ENCODE peak calls at places on chromosomes 11 and 22, in eight cellular contexts. One of them, this sample, is unnamed.

GRCh38 chr11:69445131-69445470 is 36.4 kb upstream of the LINC01488 start:
- DNase-seq in neuronal stem cell: no peak
- DNase-seq in epithelial cell of esophagus: no peak
- DNase-seq in GM12865: no peak
- DNase-seq in K562: no peak
- DNase-seq in lower leg skin: no peak
- DNase-seq in OCI-LY7: no peak
- DNase-seq in AG04450: no peak
- DNase-seq in this sample: no peak

GRCh38 chr11:116461789-116462188 is 311.0 kb downstream of the BUD13 start:
- DNase-seq in neuronal stem cell: no peak
- DNase-seq in epithelial cell of esophagus: no peak
- DNase-seq in GM12865: no peak
- DNase-seq in K562: no peak
- DNase-seq in lower leg skin: no peak
- DNase-seq in OCI-LY7: no peak
- DNase-seq in AG04450: no peak
- DNase-seq in this sample: no peak

GRCh38 chr11:134266841-134267251 is 9.3 kb upstream of the GLB1L3 start:
- DNase-seq in neuronal stem cell: no peak
- DNase-seq in epithelial cell of esophagus: peak; percentile 99
- DNase-seq in GM12865: no peak
- DNase-seq in K562: no peak
- DNase-seq in lower leg skin: peak; percentile 52
- DNase-seq in OCI-LY7: no peak
- DNase-seq in AG04450: peak; percentile 47
- DNase-seq in this sample: no peak

GRCh38 chr11:10898763-10899541 is 41.1 kb upstream of the ZBED5 start:
- DNase-seq in neuronal stem cell: no peak
- DNase-seq in epithelial cell of esophagus: no peak
- DNase-seq in GM12865: no peak
- DNase-seq in K562: peak; percentile 46
- DNase-seq in lower leg skin: no peak
- DNase-seq in OCI-LY7: no peak
- DNase-seq in AG04450: no peak
- DNase-seq in this sample: no peak

GRCh38 chr22:33565580-33565995 is 354.7 kb downstream of the LARGE1 start:
- DNase-seq in neuronal stem cell: no peak
- DNase-seq in epithelial cell of esophagus: no peak
- DNase-seq in GM12865: peak; percentile 82
- DNase-seq in K562: no peak
- DNase-seq in lower leg skin: no peak
- DNase-seq in OCI-LY7: no peak
- DNase-seq in AG04450: no peak
- DNase-seq in this sample: peak; percentile 26

GRCh38 chr11:110198031-110198729 is 98.2 kb downstream of the RDX start:
- DNase-seq in neuronal stem cell: no peak
- DNase-seq in epithelial cell of esophagus: peak; percentile 38
- DNase-seq in GM12865: no peak
- DNase-seq in K562: no peak
- DNase-seq in lower leg skin: no peak
- DNase-seq in OCI-LY7: no peak
- DNase-seq in AG04450: no peak
- DNase-seq in this sample: no peak

GRCh38 chr11:62875698-62876483 is 4.8 kb upstream of the SLC3A2 start:
- DNase-seq in neuronal stem cell: no peak
- DNase-seq in epithelial cell of esophagus: no peak
- DNase-seq in GM12865: no peak
- DNase-seq in K562: no peak
- DNase-seq in lower leg skin: no peak
- DNase-seq in OCI-LY7: no peak
- DNase-seq in AG04450: no peak
- DNase-seq in this sample: peak; percentile 40

GRCh38 chr11:925496-926301 is at the start of gene AP2A2:
- DNase-seq in neuronal stem cell: peak; percentile 90
- DNase-seq in epithelial cell of esophagus: peak; percentile 92
- DNase-seq in GM12865: peak; percentile 96
- DNase-seq in K562: peak; percentile 95
- DNase-seq in lower leg skin: peak; percentile 74
- DNase-seq in OCI-LY7: peak; percentile 96
- DNase-seq in AG04450: peak; percentile 43
- DNase-seq in this sample: peak; percentile 97

GRCh38 chr11:2752204-2752772 is 52.5 kb upstream of the KCNQ1OT1 start:
- DNase-seq in neuronal stem cell: no peak
- DNase-seq in epithelial cell of esophagus: no peak
- DNase-seq in GM12865: no peak
- DNase-seq in K562: no peak
- DNase-seq in lower leg skin: no peak
- DNase-seq in OCI-LY7: no peak
- DNase-seq in AG04450: no peak
- DNase-seq in this sample: no peak

GRCh38 chr11:2721163-2721935 is 21.6 kb upstream of the KCNQ1OT1 start:
- DNase-seq in neuronal stem cell: peak; percentile 90
- DNase-seq in epithelial cell of esophagus: no peak
- DNase-seq in GM12865: no peak
- DNase-seq in K562: no peak
- DNase-seq in lower leg skin: no peak
- DNase-seq in OCI-LY7: no peak
- DNase-seq in AG04450: no peak
- DNase-seq in this sample: no peak

GRCh38 chr11:115920841-115921480 is 416.7 kb upstream of the CADM1 start:
- DNase-seq in neuronal stem cell: no peak
- DNase-seq in epithelial cell of esophagus: no peak
- DNase-seq in GM12865: peak; percentile 74
- DNase-seq in K562: no peak
- DNase-seq in lower leg skin: no peak
- DNase-seq in OCI-LY7: no peak
- DNase-seq in AG04450: no peak
- DNase-seq in this sample: no peak

GRCh38 chr11:20027546-20028014 is 132.7 kb downstream of the DBX1 start:
- DNase-seq in neuronal stem cell: no peak
- DNase-seq in epithelial cell of esophagus: peak; percentile 30
- DNase-seq in GM12865: no peak
- DNase-seq in K562: no peak
- DNase-seq in lower leg skin: no peak
- DNase-seq in OCI-LY7: no peak
- DNase-seq in AG04450: no peak
- DNase-seq in this sample: no peak

GRCh38 chr11:94638902-94639373 is 71.8 kb downstream of the PIWIL4 start:
- DNase-seq in neuronal stem cell: no peak
- DNase-seq in epithelial cell of esophagus: peak; percentile 47
- DNase-seq in GM12865: no peak
- DNase-seq in K562: no peak
- DNase-seq in lower leg skin: no peak
- DNase-seq in OCI-LY7: no peak
- DNase-seq in AG04450: no peak
- DNase-seq in this sample: peak; percentile 52

GRCh38 chr11:68527585-68527984 is 67.0 kb downstream of the PPP6R3 start:
- DNase-seq in neuronal stem cell: no peak
- DNase-seq in epithelial cell of esophagus: no peak
- DNase-seq in GM12865: no peak
- DNase-seq in K562: no peak
- DNase-seq in lower leg skin: no peak
- DNase-seq in OCI-LY7: no peak
- DNase-seq in AG04450: no peak
- DNase-seq in this sample: no peak

GRCh38 chr11:120929664-120930154 is 94.2 kb upstream of the TBCEL start:
- DNase-seq in neuronal stem cell: peak; percentile 73
- DNase-seq in epithelial cell of esophagus: peak; percentile 55
- DNase-seq in GM12865: peak; percentile 85
- DNase-seq in K562: peak; percentile 80
- DNase-seq in lower leg skin: no peak
- DNase-seq in OCI-LY7: peak; percentile 73
- DNase-seq in AG04450: no peak
- DNase-seq in this sample: peak; percentile 75

GRCh38 chr11:121553367-121553766 is 100.6 kb upstream of the SORL1-AS1 start:
- DNase-seq in neuronal stem cell: no peak
- DNase-seq in epithelial cell of esophagus: peak; percentile 71
- DNase-seq in GM12865: no peak
- DNase-seq in K562: no peak
- DNase-seq in lower leg skin: no peak
- DNase-seq in OCI-LY7: no peak
- DNase-seq in AG04450: no peak
- DNase-seq in this sample: no peak

GRCh38 chr22:22533863-22534262 is 13.8 kb upstream of the ZNF280A start:
- DNase-seq in neuronal stem cell: no peak
- DNase-seq in epithelial cell of esophagus: no peak
- DNase-seq in GM12865: no peak
- DNase-seq in K562: no peak
- DNase-seq in lower leg skin: no peak
- DNase-seq in OCI-LY7: no peak
- DNase-seq in AG04450: no peak
- DNase-seq in this sample: no peak

GRCh38 chr22:50699754-50700386 is 27.2 kb downstream of the SHANK3 start:
- DNase-seq in neuronal stem cell: no peak
- DNase-seq in epithelial cell of esophagus: no peak
- DNase-seq in GM12865: peak; percentile 20
- DNase-seq in K562: peak; percentile 34
- DNase-seq in lower leg skin: no peak
- DNase-seq in OCI-LY7: peak; percentile 34
- DNase-seq in AG04450: no peak
- DNase-seq in this sample: peak; percentile 64

DNA sequence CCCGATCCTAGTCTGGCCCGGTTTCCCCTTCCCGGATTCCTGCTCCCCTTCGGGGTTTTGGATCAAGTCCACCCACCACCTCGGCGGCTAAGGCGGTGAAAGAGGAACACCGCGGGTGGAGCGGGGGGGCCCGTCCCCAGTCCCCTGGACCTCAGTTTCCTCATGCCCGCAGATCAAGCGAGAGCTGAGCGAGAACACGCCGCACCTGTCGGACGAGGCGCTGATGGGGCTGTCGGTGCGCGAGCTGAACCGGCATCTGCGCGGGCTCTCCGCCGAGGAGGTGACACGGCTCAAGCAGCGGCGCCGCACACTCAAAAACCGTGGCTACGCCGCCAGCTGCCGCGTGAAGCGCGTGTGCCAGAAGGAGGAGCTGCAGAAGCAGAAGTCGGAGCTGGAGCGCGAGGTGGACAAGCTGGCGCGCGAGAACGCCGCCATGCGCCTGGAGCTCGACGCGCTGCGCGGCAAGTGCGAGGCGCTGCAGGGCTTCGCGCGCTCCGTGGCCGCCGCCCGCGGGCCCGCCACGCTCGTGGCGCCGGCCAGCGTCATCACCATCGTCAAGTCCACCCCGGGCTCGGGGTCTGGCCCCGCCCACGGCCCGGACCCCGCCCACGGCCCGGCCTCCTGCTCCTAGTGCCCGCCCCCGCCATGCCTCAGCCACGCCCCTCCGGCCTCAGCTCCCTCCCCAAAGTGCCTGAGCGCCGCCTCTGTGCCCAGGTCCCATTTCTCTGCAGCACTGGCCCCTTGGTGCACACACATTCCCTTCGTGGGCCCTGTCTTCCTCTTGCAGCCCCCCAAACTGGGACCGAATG is 12.7 kb downstream of the MAFF start:
- DNase-seq in neuronal stem cell: peak; percentile 70
- DNase-seq in epithelial cell of esophagus: peak; percentile 72
- DNase-seq in GM12865: peak; percentile 94
- DNase-seq in K562: peak; percentile 91
- DNase-seq in lower leg skin: no peak
- DNase-seq in OCI-LY7: peak; percentile 84
- DNase-seq in AG04450: no peak
- DNase-seq in this sample: peak; percentile 71
- H3K4me3 ChIP-seq in neuronal stem cell: peak overlapping the region; percentile 74
- H3K4me3 ChIP-seq in epithelial cell of esophagus: peak overlapping the region; percentile 15
- H3K4me3 ChIP-seq in GM12865: peak overlapping the region; percentile 76
- H3K4me3 ChIP-seq in K562: peak overlapping the region; percentile 24
- H3K4me3 ChIP-seq in lower leg skin: no peak overlapping the region
- H3K4me3 ChIP-seq in OCI-LY7: peak overlapping the region; percentile 61
- H3K4me3 ChIP-seq in AG04450: peak overlapping the region; percentile 10
- H3K4me3 ChIP-seq in this sample: no peak overlapping the region

DNA sequence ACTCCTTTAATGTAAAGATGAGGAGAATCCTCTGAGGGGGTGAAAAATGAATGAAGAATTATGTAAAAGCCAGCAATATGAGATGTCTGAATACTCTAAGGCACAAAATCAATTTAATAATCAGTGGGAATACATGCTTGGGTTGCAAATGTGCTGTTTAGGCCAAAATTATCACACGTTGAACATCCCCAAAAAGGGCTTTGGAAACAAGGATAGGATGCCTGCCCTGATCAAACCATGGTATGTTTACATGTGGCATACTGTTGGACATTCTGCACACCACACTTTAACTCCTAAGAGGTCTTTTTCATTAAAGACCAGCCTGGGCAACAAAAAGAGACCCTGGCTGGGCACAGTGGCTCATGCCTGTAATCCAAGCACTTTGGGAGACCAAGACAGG is 26.3 kb downstream of the F2 start:
- DNase-seq in neuronal stem cell: no peak
- DNase-seq in epithelial cell of esophagus: no peak
- DNase-seq in GM12865: no peak
- DNase-seq in K562: no peak
- DNase-seq in lower leg skin: no peak
- DNase-seq in OCI-LY7: no peak
- DNase-seq in AG04450: no peak
- DNase-seq in this sample: no peak
- H3K4me3 ChIP-seq in neuronal stem cell: no peak overlapping the region
- H3K4me3 ChIP-seq in epithelial cell of esophagus: no peak overlapping the region
- H3K4me3 ChIP-seq in GM12865: no peak overlapping the region
- H3K4me3 ChIP-seq in K562: no peak overlapping the region
- H3K4me3 ChIP-seq in lower leg skin: no peak overlapping the region
- H3K4me3 ChIP-seq in OCI-LY7: no peak overlapping the region
- H3K4me3 ChIP-seq in AG04450: no peak overlapping the region
- H3K4me3 ChIP-seq in this sample: no peak overlapping the region

GRCh38 chr11:7949934-7950333 is 8.4 kb upstream of the OR10A3 start:
- DNase-seq in neuronal stem cell: no peak
- DNase-seq in epithelial cell of esophagus: no peak
- DNase-seq in GM12865: no peak
- DNase-seq in K562: no peak
- DNase-seq in lower leg skin: no peak
- DNase-seq in OCI-LY7: no peak
- DNase-seq in AG04450: no peak
- DNase-seq in this sample: no peak
- H3K4me3 ChIP-seq in neuronal stem cell: no peak overlapping the region
- H3K4me3 ChIP-seq in epithelial cell of esophagus: no peak overlapping the region
- H3K4me3 ChIP-seq in GM12865: no peak overlapping the region
- H3K4me3 ChIP-seq in K562: no peak overlapping the region
- H3K4me3 ChIP-seq in lower leg skin: no peak overlapping the region
- H3K4me3 ChIP-seq in OCI-LY7: no peak overlapping the region
- H3K4me3 ChIP-seq in AG04450: no peak overlapping the region
- H3K4me3 ChIP-seq in this sample: no peak overlapping the region

GRCh38 chr11:129917231-129917630 is 21.9 kb upstream of the NFRKB start:
- DNase-seq in neuronal stem cell: no peak
- DNase-seq in epithelial cell of esophagus: no peak
- DNase-seq in GM12865: no peak
- DNase-seq in K562: no peak
- DNase-seq in lower leg skin: no peak
- DNase-seq in OCI-LY7: no peak
- DNase-seq in AG04450: no peak
- DNase-seq in this sample: no peak

GRCh38 chr11:129918361-129918760 is 23.0 kb upstream of the NFRKB start:
- DNase-seq in neuronal stem cell: no peak
- DNase-seq in epithelial cell of esophagus: no peak
- DNase-seq in GM12865: no peak
- DNase-seq in K562: no peak
- DNase-seq in lower leg skin: no peak
- DNase-seq in OCI-LY7: no peak
- DNase-seq in AG04450: no peak
- DNase-seq in this sample: no peak

DNA sequence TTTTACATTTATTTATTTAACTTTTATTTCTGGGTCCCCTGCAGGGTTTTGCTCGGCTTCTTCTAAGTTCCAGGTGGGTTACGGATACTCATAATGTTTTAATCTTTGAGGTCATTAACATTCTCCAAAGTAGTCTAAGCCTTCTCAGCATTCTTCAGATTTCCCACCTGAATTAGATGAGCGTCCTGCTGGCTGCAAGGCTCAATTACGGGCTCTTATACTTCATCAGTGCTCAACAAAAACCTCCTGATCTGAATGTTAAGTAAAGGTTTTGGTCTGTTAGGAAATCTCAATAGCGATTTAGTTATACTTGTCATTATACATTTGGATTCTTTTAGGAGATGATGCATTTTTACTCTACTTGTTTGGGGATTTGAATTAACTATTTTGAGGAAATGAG is 27.3 kb upstream of the NFRKB start:
- DNase-seq in neuronal stem cell: no peak
- DNase-seq in epithelial cell of esophagus: no peak
- DNase-seq in GM12865: no peak
- DNase-seq in K562: no peak
- DNase-seq in lower leg skin: no peak
- DNase-seq in OCI-LY7: no peak
- DNase-seq in AG04450: no peak
- DNase-seq in this sample: no peak
- H3K4me3 ChIP-seq in neuronal stem cell: no peak overlapping the region
- H3K4me3 ChIP-seq in epithelial cell of esophagus: no peak overlapping the region
- H3K4me3 ChIP-seq in GM12865: no peak overlapping the region
- H3K4me3 ChIP-seq in K562: no peak overlapping the region
- H3K4me3 ChIP-seq in lower leg skin: no peak overlapping the region
- H3K4me3 ChIP-seq in OCI-LY7: no peak overlapping the region
- H3K4me3 ChIP-seq in AG04450: no peak overlapping the region
- H3K4me3 ChIP-seq in this sample: no peak overlapping the region

This sample was measured in Karpas-422.